ENCODE peak calls at places on chromosomes 16 and 17, in five cellular contexts. Q is NCI-H1092, K is Kasumi-1, C is hypothalamus, W is kidney tubule cell. S is an unnamed sample.

GRCh38 chr17:80645706-80646325 is 101.2 kb downstream of the RPTOR start:
- DNase-seq in Q (no peak), K (no peak), W (no peak), C (no peak), S (no peak)

GRCh38 chr16:69894675-69895074 is 56.5 kb upstream of the CLEC18A start:
- DNase-seq in K (no peak), Q (no peak), W (no peak), C (peak), S (no peak)

GRCh38 chr17:81865358-81865732 is 5.0 kb upstream of the P4HB start:
- DNase-seq in K (no peak), W (no peak), Q (no peak), C (no peak), S (no peak)

GRCh38 chr17:47295037-47295873 is 28.5 kb upstream of the EFCAB13 start:
- DNase-seq in W (no peak), Q (no peak), K (no peak), C (peak), S (peak)

GRCh38 chr16:74747716-74748041 is 26.9 kb downstream of the FA2H start:
- DNase-seq in W (no peak), Q (no peak), K (no peak), C (no peak), S (no peak)

GRCh38 chr16:68936729-68937631 is 93.6 kb downstream of the TANGO6 start:
- DNase-seq in C (no peak), Q (no peak), W (peak), K (no peak), S (peak)

GRCh38 chr17:73191443-73192218 is 1.2 kb upstream of the COG1 start:
- DNase-seq in K (peak), C (peak), Q (peak), W (peak), S (peak)

GRCh38 chr17:1153795-1154546 is 25.8 kb downstream of the ABR start:
- DNase-seq in K (no peak), C (peak), Q (peak), W (peak), S (no peak)

GRCh38 chr17:36578671-36579070 is 13.0 kb upstream of the DHRS11 start:
- DNase-seq in K (no peak), C (no peak), Q (no peak), W (no peak), S (no peak)